ENCODE peak calls at places on chromosomes 7 and 10, in ten cellular contexts. One of them, this sample, is unnamed.

GRCh38 chr7:33627741-33628140 is 277.6 kb upstream of the BMPER start:
- DNase-seq in WTC11: no peak
- DNase-seq in suprapubic skin: no peak
- DNase-seq in cardiac fibroblast: no peak
- DNase-seq in H9: no peak
- DNase-seq in AG04450: no peak
- DNase-seq in endodermal cell: no peak
- DNase-seq in stomach: no peak
- DNase-seq in bronchial epithelial cell: no peak
- DNase-seq in endothelial cell of umbilical vein: no peak
- DNase-seq in this sample: no peak

GRCh38 chr10:451856-452255 is 237.6 kb downstream of the DIP2C start:
- DNase-seq in endodermal cell: no peak
- DNase-seq in AG04450: no peak
- DNase-seq in bronchial epithelial cell: no peak
- DNase-seq in cardiac fibroblast: no peak
- DNase-seq in stomach: no peak
- DNase-seq in H9: no peak
- DNase-seq in WTC11: no peak
- DNase-seq in endothelial cell of umbilical vein: no peak
- DNase-seq in suprapubic skin: no peak
- DNase-seq in this sample: no peak

GRCh38 chr10:77351386-77351785 is 286.2 kb downstream of the KCNMA1 start:
- DNase-seq in WTC11: no peak
- DNase-seq in suprapubic skin: no peak
- DNase-seq in bronchial epithelial cell: no peak
- DNase-seq in H9: no peak
- DNase-seq in AG04450: peak
- DNase-seq in stomach: no peak
- DNase-seq in cardiac fibroblast: peak
- DNase-seq in endothelial cell of umbilical vein: no peak
- DNase-seq in endodermal cell: no peak
- DNase-seq in this sample: no peak

GRCh38 chr7:974820-975681 is at the start of gene COX19:
- DNase-seq in cardiac fibroblast: peak
- DNase-seq in endodermal cell: peak
- DNase-seq in endothelial cell of umbilical vein: peak
- DNase-seq in suprapubic skin: peak
- DNase-seq in stomach: peak
- DNase-seq in AG04450: peak
- DNase-seq in bronchial epithelial cell: peak
- DNase-seq in WTC11: peak
- DNase-seq in H9: peak
- DNase-seq in this sample: peak

GRCh38 chr10:77578583-77579227 is 58.9 kb downstream of the KCNMA1 start:
- DNase-seq in WTC11: no peak
- DNase-seq in suprapubic skin: no peak
- DNase-seq in stomach: no peak
- DNase-seq in cardiac fibroblast: no peak
- DNase-seq in H9: no peak
- DNase-seq in AG04450: no peak
- DNase-seq in endodermal cell: no peak
- DNase-seq in endothelial cell of umbilical vein: peak
- DNase-seq in bronchial epithelial cell: peak
- DNase-seq in this sample: no peak

GRCh38 chr10:35195361-35196306 is 69.0 kb downstream of the CREM start:
- DNase-seq in bronchial epithelial cell: peak
- DNase-seq in endodermal cell: peak
- DNase-seq in AG04450: peak
- DNase-seq in H9: peak
- DNase-seq in cardiac fibroblast: peak
- DNase-seq in WTC11: no peak
- DNase-seq in suprapubic skin: no peak
- DNase-seq in endothelial cell of umbilical vein: peak
- DNase-seq in stomach: peak
- DNase-seq in this sample: peak

GRCh38 chr10:52464725-52465124 is 150.6 kb downstream of the DKK1 start:
- DNase-seq in cardiac fibroblast: no peak
- DNase-seq in H9: no peak
- DNase-seq in AG04450: no peak
- DNase-seq in endodermal cell: no peak
- DNase-seq in bronchial epithelial cell: peak
- DNase-seq in stomach: no peak
- DNase-seq in suprapubic skin: no peak
- DNase-seq in WTC11: no peak
- DNase-seq in endothelial cell of umbilical vein: no peak
- DNase-seq in this sample: no peak

GRCh38 chr7:12706900-12707536 is 19.6 kb downstream of the ARL4A start:
- DNase-seq in suprapubic skin: no peak
- DNase-seq in endodermal cell: no peak
- DNase-seq in endothelial cell of umbilical vein: peak
- DNase-seq in AG04450: no peak
- DNase-seq in bronchial epithelial cell: peak
- DNase-seq in H9: no peak
- DNase-seq in WTC11: no peak
- DNase-seq in cardiac fibroblast: no peak
- DNase-seq in stomach: no peak
- DNase-seq in this sample: no peak

GRCh38 chr10:3528271-3528670 is 256.7 kb downstream of the KLF6 start:
- DNase-seq in WTC11: no peak
- DNase-seq in endodermal cell: no peak
- DNase-seq in endothelial cell of umbilical vein: no peak
- DNase-seq in bronchial epithelial cell: peak
- DNase-seq in stomach: no peak
- DNase-seq in cardiac fibroblast: peak
- DNase-seq in suprapubic skin: no peak
- DNase-seq in H9: no peak
- DNase-seq in AG04450: no peak
- DNase-seq in this sample: no peak

GRCh38 chr10:30373596-30374327 is 24.7 kb upstream of the MTPAP start:
- DNase-seq in suprapubic skin: no peak
- DNase-seq in endodermal cell: peak
- DNase-seq in H9: no peak
- DNase-seq in endothelial cell of umbilical vein: no peak
- DNase-seq in AG04450: no peak
- DNase-seq in cardiac fibroblast: no peak
- DNase-seq in bronchial epithelial cell: no peak
- DNase-seq in stomach: no peak
- DNase-seq in WTC11: no peak
- DNase-seq in this sample: no peak

GRCh38 chr10:118754556-118755423 is at the start of gene CACUL1:
- DNase-seq in H9: peak
- DNase-seq in stomach: peak
- DNase-seq in cardiac fibroblast: peak
- DNase-seq in suprapubic skin: peak
- DNase-seq in WTC11: peak
- DNase-seq in bronchial epithelial cell: peak
- DNase-seq in AG04450: peak
- DNase-seq in endothelial cell of umbilical vein: peak
- DNase-seq in endodermal cell: peak
- DNase-seq in this sample: peak
- TF ChIP-seq CTCF in H9: no peak
- TF ChIP-seq CTCF in stomach: no peak
- TF ChIP-seq CTCF in cardiac fibroblast: no peak
- TF ChIP-seq CTCF in suprapubic skin: no peak
- TF ChIP-seq CTCF in WTC11: no peak
- TF ChIP-seq CTCF in bronchial epithelial cell: no peak
- TF ChIP-seq CTCF in AG04450: no peak
- TF ChIP-seq CTCF in endothelial cell of umbilical vein: no peak
- TF ChIP-seq CTCF in endodermal cell: no peak
- TF ChIP-seq CTCF in this sample: no peak

DNA sequence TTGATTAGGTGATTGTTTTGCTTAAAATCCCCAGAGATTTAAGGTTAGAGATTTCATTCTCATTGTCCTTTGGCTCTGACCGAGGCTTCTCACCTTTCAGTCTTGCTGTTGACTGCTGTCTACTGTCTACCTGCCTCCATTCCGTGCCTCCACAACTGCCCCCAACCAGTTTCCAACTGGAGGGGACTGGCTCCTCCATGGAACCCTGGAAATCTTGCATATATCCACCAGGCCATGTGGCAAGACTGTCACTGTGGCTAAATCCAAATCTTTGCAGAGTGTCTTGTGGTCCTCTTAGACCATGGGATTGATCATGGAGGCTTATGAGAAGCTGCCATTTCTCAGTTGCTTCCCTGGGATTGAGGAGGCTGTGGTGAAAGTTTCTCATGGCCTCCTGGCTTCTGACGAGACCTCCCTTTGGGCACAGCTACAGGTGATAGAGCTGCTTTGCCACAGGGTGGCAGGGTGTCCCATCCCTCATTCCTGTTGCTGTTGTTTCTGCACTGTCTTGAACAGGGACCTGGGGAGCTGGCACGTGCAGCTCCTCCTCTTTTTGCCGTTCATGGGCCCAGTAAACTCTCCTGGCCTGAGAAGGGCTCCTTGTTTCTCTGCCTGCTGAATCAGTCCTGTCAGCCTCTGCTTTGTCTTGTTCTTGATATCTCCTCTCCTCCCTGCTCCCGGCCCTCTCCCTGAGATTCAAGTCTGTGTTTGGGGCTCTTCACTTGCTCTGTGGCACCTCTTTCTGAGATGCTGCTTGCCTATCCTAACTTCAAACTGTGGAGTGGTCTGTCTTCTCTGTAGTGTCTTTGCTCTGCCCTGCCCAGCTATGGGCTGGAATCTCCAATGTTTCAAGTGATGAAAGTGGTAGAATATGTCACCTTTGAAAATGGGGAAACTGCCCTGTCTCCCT is 63.6 kb upstream of the IGFBP3 start:
- DNase-seq in H9: no peak
- DNase-seq in bronchial epithelial cell: no peak
- DNase-seq in stomach: no peak
- DNase-seq in endothelial cell of umbilical vein: no peak
- DNase-seq in cardiac fibroblast: no peak
- DNase-seq in AG04450: no peak
- DNase-seq in suprapubic skin: no peak
- DNase-seq in endodermal cell: peak
- DNase-seq in WTC11: no peak
- DNase-seq in this sample: no peak
- TF ChIP-seq CTCF in H9: no peak
- TF ChIP-seq CTCF in bronchial epithelial cell: peak
- TF ChIP-seq CTCF in stomach: no peak
- TF ChIP-seq CTCF in endothelial cell of umbilical vein: no peak
- TF ChIP-seq CTCF in cardiac fibroblast: no peak
- TF ChIP-seq CTCF in AG04450: no peak
- TF ChIP-seq CTCF in suprapubic skin: no peak
- TF ChIP-seq CTCF in endodermal cell: peak
- TF ChIP-seq CTCF in WTC11: no peak
- TF ChIP-seq CTCF in this sample: no peak

DNA sequence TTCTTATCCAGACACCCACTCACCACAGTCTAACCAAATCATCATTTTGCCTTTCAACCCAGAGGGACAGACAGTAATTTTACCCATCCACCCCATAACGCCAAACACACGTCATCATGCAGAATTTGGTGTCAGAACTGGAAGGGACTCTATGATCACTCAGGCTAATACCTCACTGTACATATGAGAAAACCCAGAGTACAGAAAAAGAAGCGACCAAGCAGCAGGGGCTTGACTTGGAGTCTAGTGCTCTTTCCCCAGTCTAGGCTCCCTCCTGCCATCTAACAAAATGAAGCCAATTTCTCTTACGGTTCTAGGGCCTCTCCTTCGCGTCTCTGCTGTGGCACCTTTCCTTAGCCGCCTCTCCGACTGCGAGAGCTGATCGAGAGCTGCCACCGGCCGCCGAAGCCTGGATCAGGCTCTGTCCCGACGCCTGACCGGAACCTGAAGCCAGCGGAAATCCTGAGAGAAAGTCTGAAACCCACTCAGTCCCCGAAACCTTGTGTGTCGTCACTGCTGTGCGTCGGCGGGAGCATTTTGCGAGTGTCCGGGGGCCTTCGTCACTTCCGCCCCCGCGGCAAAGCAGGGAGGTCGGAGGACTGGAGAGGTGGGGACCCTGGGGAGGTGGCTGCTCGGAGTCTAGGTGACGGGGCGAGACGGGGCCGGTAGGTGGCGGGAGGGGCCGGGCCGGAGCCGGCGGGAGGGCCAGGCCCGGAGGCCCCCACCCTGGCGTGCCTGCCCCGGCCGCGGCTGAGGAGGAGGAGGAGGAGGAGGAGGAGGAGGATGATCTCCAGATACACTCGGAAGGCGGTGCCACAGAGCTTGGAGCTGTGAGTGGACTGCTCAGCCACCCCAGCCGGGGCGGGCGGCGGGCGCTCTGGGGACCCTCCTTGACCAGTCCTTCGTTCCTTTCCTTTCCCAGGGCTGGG is at the start of the genes ECD and FAM149B1:
- DNase-seq in bronchial epithelial cell: peak
- DNase-seq in cardiac fibroblast: peak
- DNase-seq in suprapubic skin: peak
- DNase-seq in H9: peak
- DNase-seq in stomach: peak
- DNase-seq in endothelial cell of umbilical vein: peak
- DNase-seq in endodermal cell: peak
- DNase-seq in WTC11: peak
- DNase-seq in AG04450: peak
- DNase-seq in this sample: peak
- TF ChIP-seq CTCF in bronchial epithelial cell: no peak
- TF ChIP-seq CTCF in cardiac fibroblast: no peak
- TF ChIP-seq CTCF in suprapubic skin: no peak
- TF ChIP-seq CTCF in H9: peak
- TF ChIP-seq CTCF in stomach: no peak
- TF ChIP-seq CTCF in endothelial cell of umbilical vein: no peak
- TF ChIP-seq CTCF in endodermal cell: peak
- TF ChIP-seq CTCF in WTC11: no peak
- TF ChIP-seq CTCF in AG04450: no peak
- TF ChIP-seq CTCF in this sample: peak

GRCh38 chr7:76211216-76211615 is 9.5 kb downstream of the SRRM3 start:
- DNase-seq in endodermal cell: no peak
- DNase-seq in stomach: no peak
- DNase-seq in AG04450: no peak
- DNase-seq in cardiac fibroblast: no peak
- DNase-seq in WTC11: no peak
- DNase-seq in endothelial cell of umbilical vein: no peak
- DNase-seq in suprapubic skin: no peak
- DNase-seq in bronchial epithelial cell: no peak
- DNase-seq in H9: no peak
- DNase-seq in this sample: no peak

GRCh38 chr7:76209310-76209709 is 7.6 kb downstream of the SRRM3 start:
- DNase-seq in suprapubic skin: no peak
- DNase-seq in WTC11: no peak
- DNase-seq in H9: no peak
- DNase-seq in bronchial epithelial cell: no peak
- DNase-seq in endothelial cell of umbilical vein: no peak
- DNase-seq in cardiac fibroblast: no peak
- DNase-seq in AG04450: no peak
- DNase-seq in endodermal cell: no peak
- DNase-seq in stomach: no peak
- DNase-seq in this sample: no peak

GRCh38 chr7:76204147-76204546 is 2.5 kb downstream of the SRRM3 start:
- DNase-seq in stomach: no peak
- DNase-seq in suprapubic skin: no peak
- DNase-seq in AG04450: no peak
- DNase-seq in endodermal cell: no peak
- DNase-seq in cardiac fibroblast: no peak
- DNase-seq in WTC11: no peak
- DNase-seq in endothelial cell of umbilical vein: no peak
- DNase-seq in bronchial epithelial cell: no peak
- DNase-seq in H9: no peak
- DNase-seq in this sample: no peak

GRCh38 chr7:76202666-76203030 is 952 bp downstream of the SRRM3 start:
- DNase-seq in cardiac fibroblast: no peak
- DNase-seq in H9: peak
- DNase-seq in WTC11: no peak
- DNase-seq in endothelial cell of umbilical vein: no peak
- DNase-seq in AG04450: no peak
- DNase-seq in stomach: no peak
- DNase-seq in endodermal cell: peak
- DNase-seq in bronchial epithelial cell: no peak
- DNase-seq in suprapubic skin: no peak
- DNase-seq in this sample: no peak

GRCh38 chr7:76206633-76207032 is 4.9 kb downstream of the SRRM3 start:
- DNase-seq in cardiac fibroblast: peak
- DNase-seq in endodermal cell: no peak
- DNase-seq in H9: no peak
- DNase-seq in bronchial epithelial cell: no peak
- DNase-seq in AG04450: no peak
- DNase-seq in WTC11: no peak
- DNase-seq in stomach: no peak
- DNase-seq in endothelial cell of umbilical vein: no peak
- DNase-seq in suprapubic skin: no peak
- DNase-seq in this sample: no peak
- TF ChIP-seq CTCF in cardiac fibroblast: no peak
- TF ChIP-seq CTCF in endodermal cell: no peak
- TF ChIP-seq CTCF in H9: no peak
- TF ChIP-seq CTCF in bronchial epithelial cell: no peak
- TF ChIP-seq CTCF in AG04450: no peak
- TF ChIP-seq CTCF in WTC11: no peak
- TF ChIP-seq CTCF in stomach: no peak
- TF ChIP-seq CTCF in endothelial cell of umbilical vein: no peak
- TF ChIP-seq CTCF in suprapubic skin: no peak
- TF ChIP-seq CTCF in this sample: no peak

This sample was measured in GM13976.